ENCODE peak calls at places on chromosomes 13 and 19, in six cellular contexts. M is stomach, W is esophagus squamous epithelium, U is prostate gland, V is suprapubic skin, C is uterus. I is an unnamed sample.

GRCh38 chr13:114069376-114070097 is 62.9 kb downstream of the RASA3 start:
- DNase-seq in M (no peak), W (no peak), U (no peak), V (peak; percentile 72), C (no peak), I (no peak)

GRCh38 chr13:51663980-51664957 is 80.0 kb downstream of the WDFY2 start:
- DNase-seq in M (no peak), W (no peak), U (peak; percentile 15), V (no peak), C (peak; percentile 25), I (no peak)

GRCh38 chr13:97385854-97386253 is 48.1 kb upstream of the RAP2A start:
- DNase-seq in M (no peak), W (no peak), U (no peak), V (no peak), C (no peak), I (no peak)

GRCh38 chr19:33311326-33311682 is 9.0 kb upstream of the CEBPA start:
- DNase-seq in M (peak; percentile 68), W (no peak), U (no peak), V (no peak), C (no peak), I (peak; percentile 70)

GRCh38 chr19:55383279-55383788 is 758 bp downstream of the TMEM238 start:
- DNase-seq in M (no peak), W (no peak), U (no peak), V (no peak), C (no peak), I (no peak)

GRCh38 chr13:47175172-47175806 is 278.4 kb upstream of the HTR2A start:
- DNase-seq in M (no peak), W (no peak), U (no peak), V (no peak), C (no peak), I (no peak)

GRCh38 chr19:6424190-6424938 is at the start of gene KHSRP:
- DNase-seq in M (no peak), W (no peak), U (no peak), V (no peak), C (peak; percentile 47), I (no peak)

GRCh38 chr19:40739871-40740703 is 10.2 kb downstream of the ACTMAP start:
- DNase-seq in M (no peak), W (no peak), U (no peak), V (no peak), C (no peak), I (no peak)

GRCh38 chr19:4922530-4923378 is 13.5 kb downstream of the UHRF1 start:
- DNase-seq in M (no peak), W (no peak), U (no peak), V (no peak), C (no peak), I (no peak)

GRCh38 chr19:51079486-51080110 is 3.1 kb downstream of the KLK14 start:
- DNase-seq in M (peak; percentile 72), W (no peak), U (no peak), V (no peak), C (no peak), I (peak; percentile 62)

GRCh38 chr19:40702337-40703012 is 12.0 kb upstream of the NUMBL start:
- DNase-seq in M (peak; percentile 74), W (no peak), U (no peak), V (no peak), C (peak; percentile 59), I (peak; percentile 51)

DNA sequence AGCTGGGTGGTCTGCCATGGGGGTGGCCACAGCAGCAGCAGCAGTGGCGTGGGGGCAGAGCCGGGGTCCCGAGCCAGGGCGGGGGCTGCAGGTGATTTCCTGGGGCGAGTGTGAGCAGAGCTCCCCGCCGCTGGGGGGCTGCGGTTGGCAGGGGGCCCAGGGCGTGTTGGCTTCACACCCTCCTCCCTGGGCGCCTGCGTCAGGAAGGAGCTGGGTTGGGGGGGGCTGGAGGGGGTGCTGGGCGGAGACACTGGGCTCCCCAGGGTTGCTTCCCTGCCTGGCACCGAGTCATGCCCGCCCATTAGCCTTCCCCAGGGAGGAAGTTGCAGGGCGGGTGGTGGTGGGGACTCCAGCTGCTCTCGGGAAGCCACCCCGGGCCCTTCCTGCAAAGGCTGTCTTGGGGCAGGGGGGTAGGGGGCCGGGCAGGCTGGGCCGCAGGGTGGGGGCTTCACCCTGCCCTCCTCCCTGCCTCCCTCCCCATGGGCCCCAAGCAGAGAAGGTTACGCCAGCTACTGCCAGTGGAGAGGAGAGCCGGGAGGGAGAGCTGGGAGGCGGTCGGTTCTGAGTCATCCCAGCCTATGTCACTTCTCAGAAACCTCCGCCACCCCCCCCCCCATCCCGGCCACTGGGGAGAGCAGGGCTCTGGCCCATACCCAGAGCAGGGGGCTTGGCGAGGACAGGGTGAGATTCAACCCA is 4.6 kb downstream of the MIDN start:
- DNase-seq in M (peak; percentile 90), W (peak; percentile 81), U (peak; percentile 91), V (peak; percentile 96), C (peak; percentile 95), I (peak; percentile 94)
- H3K36me3 ChIP-seq in M (peaks cover 50% of the 10 kb centered on the region), W (peaks cover 38% of the 10 kb centered on the region), U (peaks cover 31% of the 10 kb centered on the region), V (peaks cover 64% of the 10 kb centered on the region), C (no peaks in the 10 kb centered on the region), I (peaks cover 30% of the 10 kb centered on the region)

GRCh38 chr19:36377541-36378178 is 1.3 kb downstream of the ZFP14 start:
- DNase-seq in M (no peak), W (no peak), U (no peak), V (no peak), C (no peak), I (no peak)
- H3K4me3 ChIP-seq in M (peak overlapping the region; percentile 67), W (peak overlapping the region; percentile 78), U (peak overlapping the region; percentile 74), V (no peak overlapping the region), C (no peak overlapping the region), I (no peak overlapping the region)

DNA sequence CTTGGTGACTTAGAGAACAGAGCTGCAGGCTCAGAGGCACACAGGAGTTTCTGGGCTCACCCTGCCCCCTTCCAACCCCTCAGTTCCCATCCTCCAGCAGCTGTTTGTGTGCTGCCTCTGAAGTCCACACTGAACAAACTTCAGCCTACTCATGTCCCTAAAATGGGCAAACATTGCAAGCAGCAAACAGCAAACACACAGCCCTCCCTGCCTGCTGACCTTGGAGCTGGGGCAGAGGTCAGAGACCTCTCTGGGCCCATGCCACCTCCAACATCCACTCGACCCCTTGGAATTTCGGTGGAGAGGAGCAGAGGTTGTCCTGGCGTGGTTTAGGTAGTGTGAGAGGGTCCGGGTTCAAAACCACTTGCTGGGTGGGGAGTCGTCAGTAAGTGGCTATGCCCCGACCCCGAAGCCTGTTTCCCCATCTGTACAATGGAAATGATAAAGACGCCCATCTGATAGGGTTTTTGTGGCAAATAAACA is 9.9 kb downstream of the APOC1 start:
- DNase-seq in M (no peak), W (no peak), U (no peak), V (no peak), C (no peak), I (no peak)
- TF ChIP-seq POLR2A in M (no peak), W (no peak), U (no peak), V (no peak), C (no peak), I (no peak)

DNA sequence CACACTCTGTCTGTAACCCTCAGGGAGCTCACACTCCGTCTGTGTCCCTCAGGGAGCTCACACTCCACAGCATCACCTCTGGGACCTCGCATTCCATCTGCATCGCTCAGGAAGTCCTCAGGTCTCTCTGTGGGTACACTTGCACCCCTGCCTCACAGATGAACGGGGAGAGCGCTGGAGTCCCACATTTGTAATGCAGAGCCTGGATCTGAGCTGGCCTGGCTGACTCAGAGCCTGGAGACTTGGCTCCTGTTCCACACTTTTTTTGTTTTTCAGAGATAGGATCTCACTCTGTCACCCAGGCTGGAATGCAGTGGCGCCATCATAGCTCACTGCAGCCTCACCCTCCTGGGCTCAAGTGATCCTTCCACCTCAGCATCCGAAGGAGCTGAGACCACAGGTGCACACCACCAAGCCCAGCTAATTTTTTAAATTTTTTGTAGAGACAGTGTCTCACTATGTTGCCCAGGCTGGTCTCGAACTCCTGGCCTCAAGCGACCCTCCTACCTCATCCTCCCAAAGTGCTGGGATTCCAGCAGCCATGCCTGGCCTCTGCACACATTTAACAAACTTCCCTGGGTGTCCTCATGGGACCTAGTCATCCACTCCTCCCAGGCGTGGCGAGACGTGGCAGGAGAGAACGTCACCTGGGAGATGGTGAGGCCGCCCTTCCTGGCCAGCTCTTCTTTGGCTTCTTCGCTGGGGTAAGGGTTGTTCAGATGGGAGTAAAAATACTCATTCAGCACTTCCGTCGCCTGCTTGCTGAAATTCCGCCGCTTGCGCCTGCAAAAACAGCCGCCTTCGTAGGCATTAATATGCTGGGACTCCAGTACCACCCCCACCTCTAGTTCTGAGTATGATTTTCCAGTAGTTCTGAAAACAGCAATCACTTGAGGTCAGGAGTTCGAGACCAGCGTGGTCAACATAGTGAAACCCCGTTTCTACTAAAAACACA is 31.0 kb downstream of the CILP2 start:
- DNase-seq in M (no peak), W (no peak), U (no peak), V (no peak), C (no peak), I (no peak)
- H3K36me3 ChIP-seq in M (no peaks in the 10 kb centered on the region), W (no peaks in the 10 kb centered on the region), U (no peaks in the 10 kb centered on the region), V (peaks cover 6% of the 10 kb centered on the region), C (no peaks in the 10 kb centered on the region), I (no peaks in the 10 kb centered on the region)

GRCh38 chr19:1857648-1858326 is 5.6 kb downstream of the KLF16 start:
- DNase-seq in M (no peak), W (no peak), U (no peak), V (no peak), C (no peak), I (no peak)
- H3K4me3 ChIP-seq in M (peak overlapping the region; percentile 51), W (peak overlapping the region; percentile 51), U (peak overlapping the region; percentile 26), V (peak overlapping the region; percentile 56), C (peak overlapping the region; percentile 24), I (no peak overlapping the region)

GRCh38 chr13:37645181-37645580 is 46.6 kb upstream of the POSTN start:
- DNase-seq in M (no peak), W (no peak), U (no peak), V (no peak), C (no peak), I (no peak)

GRCh38 chr13:37642201-37642600 is 43.6 kb upstream of the POSTN start:
- DNase-seq in M (no peak), W (no peak), U (no peak), V (no peak), C (no peak), I (no peak)

GRCh38 chr13:37636701-37637100 is 38.1 kb upstream of the POSTN start:
- DNase-seq in M (no peak), W (no peak), U (no peak), V (no peak), C (no peak), I (no peak)

GRCh38 chr13:37640499-37640898 is 41.9 kb upstream of the POSTN start:
- DNase-seq in M (no peak), W (no peak), U (no peak), V (no peak), C (no peak), I (no peak)
- TF ChIP-seq POLR2A in M (no peak), W (no peak), U (no peak), V (no peak), C (no peak), I (no peak)

DNA sequence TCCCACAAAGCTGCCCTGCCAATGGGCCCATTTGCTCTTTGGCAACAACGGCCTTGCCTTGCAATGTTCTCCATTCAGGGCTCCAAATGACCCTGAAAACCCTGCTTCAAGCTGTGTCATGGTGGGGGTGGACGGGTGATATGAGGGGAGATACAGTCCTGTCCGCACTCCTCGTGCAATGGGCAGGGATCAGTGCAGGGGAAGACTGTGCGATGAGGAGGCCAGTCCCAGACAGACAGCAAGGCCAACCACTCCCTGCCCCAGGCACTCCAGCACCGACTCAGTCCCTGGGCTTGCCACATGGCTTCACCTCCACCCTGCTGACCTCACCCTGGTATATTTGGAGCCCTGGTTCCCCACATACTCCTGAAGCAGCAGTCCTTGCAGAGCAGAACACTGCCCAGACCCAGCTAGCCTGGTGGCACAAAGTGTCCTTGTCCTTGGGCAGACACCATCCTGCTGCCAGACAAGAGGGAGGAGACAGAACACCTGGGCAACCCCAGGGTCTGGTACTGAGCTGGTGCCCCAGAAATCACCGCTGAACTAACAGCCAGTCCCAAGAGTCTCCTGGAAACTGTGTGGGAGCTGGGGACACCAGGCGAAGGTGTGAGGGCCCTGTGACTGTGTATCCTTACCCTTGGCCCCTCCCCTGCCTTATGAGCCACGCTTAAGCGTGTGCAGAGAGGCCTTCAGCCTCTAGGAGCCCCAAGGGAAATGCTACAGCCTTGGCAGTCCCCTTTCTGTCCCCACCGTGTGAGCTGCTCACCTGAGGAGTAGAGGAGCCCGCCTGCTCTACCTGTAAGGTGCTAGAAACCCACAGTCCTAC is 9.1 kb upstream of the SLC35E1 start:
- DNase-seq in M (no peak), W (no peak), U (no peak), V (no peak), C (no peak), I (peak; percentile 60)
- H3K36me3 ChIP-seq in M (peaks cover 24% of the 10 kb centered on the region), W (peaks cover 6% of the 10 kb centered on the region), U (peaks cover under 1% of the 10 kb centered on the region), V (peaks cover 26% of the 10 kb centered on the region), C (no peaks in the 10 kb centered on the region), I (no peaks in the 10 kb centered on the region)